ENCODE peak calls at places on chromosomes 4 and X, in five cellular contexts. T is iPS-NIHi11; N is activated CD4-positive, CD25-positive, alpha-beta regulatory T cell; G is adipocyte; W is NCI-H2081. H is an unnamed sample.

GRCh38 chr4:186204611-186205144 is 13.3 kb downstream of the CYP4V2 start:
- DNase-seq in T (no peak), G (no peak), N (no peak), W (no peak), H (no peak)

GRCh38 chrX:123988423-123989116 is 27.1 kb downstream of the STAG2 start:
- DNase-seq in T (no peak), N (no peak), G (no peak), W (no peak), H (no peak)

GRCh38 chr4:91064157-91064853 is 937.1 kb downstream of the CCSER1 start:
- DNase-seq in T (peak; percentile 15), N (no peak), W (peak; percentile 66), G (no peak), H (no peak)

GRCh38 chr4:138953962-138954371 is 61.6 kb upstream of the NOCT start:
- DNase-seq in N (no peak), W (no peak), T (no peak), G (peak; percentile 89), H (peak; percentile 98)

GRCh38 chr4:21181716-21182115 is 481.5 kb downstream of the PACRGL start:
- DNase-seq in N (no peak), W (no peak), T (no peak), G (no peak), H (no peak)

GRCh38 chrX:109812236-109812635 is 79.2 kb upstream of the ACSL4 start:
- DNase-seq in G (no peak), T (no peak), W (no peak), N (no peak), H (no peak)

GRCh38 chrX:74537011-74537390 is 77.4 kb downstream of the RLIM start:
- DNase-seq in T (no peak), W (no peak), N (no peak), G (no peak), H (peak; percentile 54)

GRCh38 chrX:9189286-9189685 is 155.4 kb upstream of the FAM9B start:
- DNase-seq in T (no peak), W (peak; percentile 25), N (no peak), G (no peak), H (no peak)

GRCh38 chr4:175109933-175110332 is 191.8 kb downstream of the ADAM29 start:
- DNase-seq in T (peak; percentile 14), N (no peak), W (no peak), G (no peak), H (no peak)

GRCh38 chrX:35122756-35123155 is 180.2 kb downstream of the FAM47B start:
- DNase-seq in T (no peak), N (no peak), W (no peak), G (no peak), H (peak; percentile 23)

GRCh38 chr4:183783933-183784622 is 121.0 kb upstream of the STOX2 start:
- DNase-seq in N (no peak), G (peak; percentile 62), T (peak; percentile 41), W (no peak), H (peak; percentile 11)

GRCh38 chr4:175306436-175306835 is 388.3 kb downstream of the ADAM29 start:
- DNase-seq in G (no peak), W (no peak), N (no peak), T (no peak), H (no peak)

GRCh38 chrX:41718481-41719245 is 5.3 kb upstream of the GPR82 start:
- DNase-seq in W (no peak), N (no peak), T (peak; percentile 20), G (no peak), H (no peak)

GRCh38 chr4:128385683-128386304 is 98.2 kb upstream of the PGRMC2 start:
- DNase-seq in N (no peak), T (no peak), G (peak; percentile 59), W (peak; percentile 18), H (peak; percentile 81)

GRCh38 chr4:151359576-151359975 is 34.2 kb upstream of the SH3D19 start:
- DNase-seq in N (no peak), G (no peak), W (no peak), T (no peak), H (peak; percentile 19)

GRCh38 chr4:32087211-32087610 is 1367.0 kb downstream of the PCDH7 start:
- DNase-seq in G (no peak), W (no peak), T (no peak), N (no peak), H (no peak)

GRCh38 chr4:89598602-89599001 is 238.4 kb downstream of the SNCA start:
- DNase-seq in G (peak; percentile 44), N (no peak), W (no peak), T (no peak), H (no peak)

GRCh38 chrX:48945517-48946348 is 11.7 kb downstream of the OTUD5 start:
- DNase-seq in N (peak; percentile 9), W (peak; percentile 24), G (peak; percentile 73), T (peak; percentile 62), H (peak; percentile 54)